ENCODE peak calls at places on chromosome 20, in six cellular contexts. O is prostate gland, T is HCT116, H is right lobe of liver, X is suprapubic skin, M is transverse colon. Z is an unnamed sample.

GRCh38 chr20:17671565-17671964 is 10.5 kb downstream of the RRBP1 start:
- DNase-seq in T (no peak), M (no peak), O (no peak), X (no peak), H (no peak), Z (no peak)

GRCh38 chr20:11777861-11778570 is 139.7 kb upstream of the BTBD3 start:
- DNase-seq in O (no peak), H (no peak), X (no peak), M (no peak), T (no peak), Z (no peak)

GRCh38 chr20:31910071-31910803 is 39.8 kb downstream of the TTLL9 start:
- DNase-seq in T (no peak), X (no peak), O (no peak), H (no peak), M (no peak), Z (no peak)

GRCh38 chr20:25054133-25054820 is 3.7 kb downstream of the ACSS1 start:
- DNase-seq in H (peak), M (peak), T (no peak), X (no peak), O (no peak), Z (no peak)

GRCh38 chr20:33015700-33016580 is 8.4 kb downstream of the BPIFB2 start:
- DNase-seq in T (no peak), H (no peak), O (no peak), X (no peak), M (no peak), Z (no peak)

GRCh38 chr20:63775096-63775978 is 35.8 kb downstream of the SLC2A4RG start:
- DNase-seq in M (no peak), T (no peak), X (no peak), H (no peak), O (no peak), Z (no peak)

GRCh38 chr20:47605673-47606413 is 104.2 kb downstream of the NCOA3 start:
- DNase-seq in X (no peak), M (no peak), H (no peak), O (no peak), T (no peak), Z (no peak)

GRCh38 chr20:21191839-21192238 is 66.0 kb downstream of the KIZ start:
- DNase-seq in M (no peak), H (no peak), O (no peak), X (no peak), T (no peak), Z (no peak)

GRCh38 chr20:63525968-63526367 is 5.4 kb downstream of the PPDPF start:
- DNase-seq in M (peak), O (no peak), X (no peak), T (no peak), H (peak), Z (no peak)

GRCh38 chr20:37071481-37071911 is 24.3 kb downstream of the RBL1 start:
- DNase-seq in M (no peak), X (no peak), T (no peak), H (no peak), O (no peak), Z (no peak)

GRCh38 chr20:37526839-37527637 is 638 bp downstream of the BLCAP start:
- DNase-seq in O (no peak), M (peak), X (no peak), H (no peak), T (no peak), Z (no peak)

GRCh38 chr20:57287007-57287810 is 20.8 kb upstream of the BMP7 start:
- DNase-seq in T (no peak), H (no peak), X (no peak), O (no peak), M (no peak), Z (no peak)

GRCh38 chr20:19497064-19497463 is 261.0 kb upstream of the RIN2 start:
- DNase-seq in H (no peak), M (no peak), O (no peak), T (no peak), X (no peak), Z (no peak)

GRCh38 chr20:17541596-17541995 is 10.4 kb upstream of the BFSP1 start:
- DNase-seq in O (no peak), H (no peak), T (no peak), X (no peak), M (no peak), Z (no peak)

GRCh38 chr20:34872604-34873224 is at the start of gene GGT7:
- DNase-seq in T (peak), M (peak), H (peak), X (peak), O (peak), Z (peak)

GRCh38 chr20:57922701-57923100 is 212.9 kb upstream of the PMEPA1 start:
- DNase-seq in M (no peak), T (no peak), H (no peak), O (no peak), X (no peak), Z (no peak)

GRCh38 chr20:44748005-44748370 is 2.3 kb downstream of the KCNK15 start:
- DNase-seq in T (peak), O (no peak), H (no peak), X (no peak), M (no peak), Z (no peak)

GRCh38 chr20:32930701-32931100 is 72.0 kb downstream of the EFCAB8 start:
- DNase-seq in H (no peak), X (no peak), O (no peak), M (no peak), T (no peak), Z (peak)

GRCh38 chr20:44364068-44364467 is 8.6 kb downstream of the HNF4A start:
- DNase-seq in H (no peak), O (no peak), T (no peak), M (no peak), X (no peak), Z (no peak)

GRCh38 chr20:58028123-58028522 is 200.3 kb downstream of the ANKRD60 start:
- DNase-seq in H (no peak), X (peak), M (peak), T (no peak), O (no peak), Z (no peak)

GRCh38 chr20:51562334-51563140 is 20.0 kb upstream of the NFATC2 start:
- DNase-seq in O (peak), X (peak), T (peak), H (peak), M (peak), Z (no peak)
- TF ChIP-seq POLR2A in O (no peak), X (peak), T (no peak), H (no peak), M (peak), Z (peak)

GRCh38 chr20:38731738-38732113 is 7.4 kb downstream of the SLC32A1 start:
- DNase-seq in T (no peak), X (no peak), O (no peak), M (no peak), H (no peak), Z (no peak)
- TF ChIP-seq CTCF in T (no peak), X (no peak), O (no peak), M (peak), H (no peak), Z (no peak)

GRCh38 chr20:46546293-46546692 is 4.2 kb downstream of the OCSTAMP start:
- DNase-seq in T (no peak), X (no peak), M (no peak), O (no peak), H (no peak), Z (no peak)

GRCh38 chr20:46544576-46544975 is 5.9 kb downstream of the OCSTAMP start:
- DNase-seq in X (no peak), T (no peak), O (no peak), H (no peak), M (no peak), Z (no peak)

GRCh38 chr20:46545077-46545826 is 5.2 kb downstream of the OCSTAMP start:
- DNase-seq in X (no peak), T (no peak), M (no peak), O (no peak), H (no peak), Z (no peak)

GRCh38 chr20:46546936-46547335 is 3.5 kb downstream of the OCSTAMP start:
- DNase-seq in H (no peak), T (no peak), X (no peak), O (no peak), M (no peak), Z (no peak)

GRCh38 chr20:46545827-46546138 is 4.7 kb downstream of the OCSTAMP start:
- DNase-seq in X (no peak), M (no peak), T (no peak), H (no peak), O (no peak), Z (no peak)
- TF ChIP-seq POLR2A in X (no peak), M (no peak), T (no peak), H (no peak), O (no peak), Z (no peak)

GRCh38 chr20:62506087-62506486 is 30.3 kb upstream of the GATA5 start:
- DNase-seq in H (no peak), O (no peak), T (no peak), X (no peak), M (no peak), Z (no peak)
- TF ChIP-seq CTCF in H (no peak), O (no peak), T (no peak), X (no peak), M (no peak), Z (no peak)